ENCODE peak calls at places on chromosomes 5 and 9, in eight cellular contexts. Y is hepatic stellate cell, E is AG10803, X is neural crest cell, N is aorta, I is ACHN, W is amniotic stem cell, L is NCI-H2029. K is an unnamed sample.

GRCh38 chr5:176647870-176648466 is 684 bp downstream of the TSPAN17 start:
- DNase-seq in E (no peak), W (no peak), L (peak), X (no peak), N (peak), Y (peak), I (peak), K (no peak)

GRCh38 chr9:127796899-127797370 is 5.7 kb upstream of the FPGS start:
- DNase-seq in I (no peak), L (peak), X (no peak), W (no peak), Y (no peak), E (no peak), N (no peak), K (no peak)

GRCh38 chr5:175202461-175203065 is 241.4 kb downstream of the DRD1 start:
- DNase-seq in X (no peak), W (no peak), E (peak), N (no peak), L (no peak), Y (no peak), I (peak), K (peak)

GRCh38 chr5:135072357-135073247 is 38.6 kb upstream of the PITX1 start:
- DNase-seq in I (no peak), Y (no peak), L (peak), N (peak), W (no peak), E (no peak), X (no peak), K (no peak)

GRCh38 chr5:50684721-50685120 is 18.3 kb downstream of the PARP8 start:
- DNase-seq in N (no peak), E (no peak), Y (no peak), I (no peak), X (no peak), W (no peak), L (no peak), K (no peak)

GRCh38 chr9:38388283-38389223 is 3.9 kb upstream of the ALDH1B1 start:
- DNase-seq in E (peak), L (no peak), X (no peak), W (no peak), N (peak), Y (no peak), I (no peak), K (no peak)

GRCh38 chr5:7686794-7687193 is 164.1 kb downstream of the CFAP90 start:
- DNase-seq in N (no peak), Y (no peak), L (no peak), X (no peak), E (no peak), W (no peak), I (no peak), K (no peak)

GRCh38 chr5:127447822-127448221 is 69.6 kb upstream of the PRRC1 start:
- DNase-seq in I (no peak), L (no peak), E (no peak), Y (peak), W (peak), N (no peak), X (no peak), K (no peak)

GRCh38 chr9:128145536-128145935 is 3.7 kb upstream of the LCN2 start:
- DNase-seq in I (no peak), N (no peak), X (no peak), Y (no peak), W (no peak), L (no peak), E (no peak), K (no peak)

GRCh38 chr9:135602789-135603481 is 36.4 kb downstream of the GLT6D1 start:
- DNase-seq in W (no peak), N (peak), L (peak), I (peak), E (peak), X (peak), Y (peak), K (peak)

GRCh38 chr5:113807384-113808053 is 294.0 kb downstream of the YTHDC2 start:
- DNase-seq in Y (no peak), N (no peak), E (peak), X (no peak), I (no peak), W (peak), L (no peak), K (no peak)

GRCh38 chr5:165309446-165309845 is 1804.0 kb downstream of the MAT2B start:
- DNase-seq in N (no peak), E (no peak), W (no peak), L (no peak), Y (no peak), I (no peak), X (no peak), K (no peak)

GRCh38 chr9:37954581-37954981 is 50.7 kb upstream of the SLC25A51 start:
- DNase-seq in Y (no peak), X (no peak), E (no peak), I (no peak), L (no peak), W (no peak), N (no peak), K (no peak)

GRCh38 chr9:4301971-4302427 is 2.1 kb upstream of the GLIS3 start:
- DNase-seq in I (peak), L (no peak), W (peak), N (peak), E (peak), Y (peak), X (no peak), K (peak)

GRCh38 chr5:141338538-141339306 is at the start of gene PCDHGA2:
- DNase-seq in I (peak), L (no peak), N (no peak), X (no peak), E (peak), Y (peak), W (no peak), K (no peak)

GRCh38 chr5:160171656-160172055 is 52.4 kb upstream of the PWWP2A start:
- DNase-seq in N (no peak), Y (no peak), L (no peak), E (no peak), W (no peak), X (no peak), I (no peak), K (no peak)

GRCh38 chr9:96022445-96023031 is 147.0 kb downstream of the ERCC6L2 start:
- DNase-seq in X (peak), L (peak), N (no peak), I (no peak), E (no peak), W (no peak), Y (no peak), K (no peak)

GRCh38 chr9:100167912-100168775 is 69.1 kb downstream of the INVS start:
- DNase-seq in L (no peak), Y (no peak), N (no peak), W (no peak), E (no peak), X (no peak), I (no peak), K (no peak)

GRCh38 chr5:85931220-85931619 is 686.5 kb upstream of the COX7C start:
- DNase-seq in L (no peak), E (no peak), Y (no peak), X (no peak), I (no peak), W (no peak), N (no peak), K (peak)

GRCh38 chr5:43191740-43192557 is at the start of gene NIM1K:
- DNase-seq in X (peak), W (no peak), I (peak), N (peak), E (peak), Y (peak), L (no peak), K (no peak)

GRCh38 chr9:123925820-123926219 is 4.1 kb downstream of the DENND1A start:
- DNase-seq in W (no peak), X (no peak), E (peak), L (no peak), I (no peak), Y (no peak), N (no peak), K (peak)

GRCh38 chr5:122385786-122386185 is 73.7 kb downstream of the SNCAIP start:
- DNase-seq in I (no peak), L (no peak), W (no peak), N (no peak), Y (no peak), X (no peak), E (peak), K (no peak)

GRCh38 chr9:893843-894420 is 52.4 kb downstream of the DMRT1 start:
- DNase-seq in X (peak), L (peak), W (peak), I (peak), E (peak), Y (peak), N (no peak), K (peak)

GRCh38 chr5:140311011-140311467 is 8.1 kb upstream of the PFDN1 start:
- DNase-seq in L (no peak), N (no peak), E (peak), Y (no peak), I (peak), W (peak), X (no peak), K (peak)

GRCh38 chr9:16023466-16023865 is 470.6 kb downstream of the CCDC171 start:
- DNase-seq in Y (peak), W (peak), I (no peak), X (no peak), E (peak), L (no peak), N (no peak), K (no peak)